ENCODE peak calls at places on chromosomes 4 and X, in four cellular contexts. W is HepG2, Q is A549, N is K562. E is an unnamed sample.
A peak's percentile ranks its signal among the peaks of the same experiment; 100 is the strongest.

GRCh38 chr4:138835833-138836521 is 179.6 kb upstream of the NOCT start:
- DNase-seq in Q (peak; percentile 3), W (peak; percentile 65), N (no peak), E (no peak)

GRCh38 chr4:113212613-113213012 is 163.2 kb downstream of the ANK2 start:
- DNase-seq in W (no peak), Q (no peak), N (no peak), E (no peak)

GRCh38 chr4:87078987-87079469 is 141.4 kb downstream of the KLHL8 start:
- DNase-seq in Q (no peak), W (no peak), N (no peak), E (no peak)

GRCh38 chrX:48939417-48940228 is 17.8 kb downstream of the OTUD5 start:
- DNase-seq in Q (no peak), N (no peak), W (no peak), E (peak; percentile 59)

GRCh38 chr4:19329077-19329476 is 922.6 kb upstream of the SLIT2 start:
- DNase-seq in W (no peak), Q (no peak), N (no peak), E (no peak)

GRCh38 chr4:144732584-144733130 is 86.7 kb downstream of the HHIP start:
- DNase-seq in W (no peak), N (no peak), Q (no peak), E (no peak)

GRCh38 chrX:71652405-71652804 is 14.9 kb upstream of the LOC101059915 start:
- DNase-seq in Q (peak; percentile 61), N (peak; percentile 42), W (peak; percentile 31), E (no peak)

GRCh38 chr4:48332661-48333060 is 8.7 kb upstream of the SLAIN2 start:
- DNase-seq in N (no peak), W (no peak), Q (no peak), E (no peak)

GRCh38 chrX:53479295-53479694 is 45.1 kb upstream of the HSD17B10 start:
- DNase-seq in W (no peak), Q (peak; percentile 21), N (peak; percentile 40), E (no peak)

GRCh38 chr4:141643557-141643956 is 7.2 kb downstream of the IL15 start:
- DNase-seq in N (no peak), Q (peak; percentile 57), W (no peak), E (no peak)

GRCh38 chr4:102321260-102321991 is 23.9 kb downstream of the SLC39A8 start:
- DNase-seq in N (no peak), W (no peak), Q (no peak), E (peak; percentile 63)

GRCh38 chr4:26086621-26087068 is 172.6 kb downstream of the SMIM20 start:
- DNase-seq in N (no peak), Q (no peak), W (no peak), E (no peak)

GRCh38 chr4:102787096-102787867 is 26.5 kb upstream of the MANBA start:
- DNase-seq in W (no peak), Q (peak; percentile 16), N (no peak), E (no peak)

GRCh38 chr4:16250665-16251365 is 24.5 kb upstream of the TAPT1 start:
- DNase-seq in W (peak; percentile 97), Q (peak; percentile 65), N (no peak), E (no peak)

GRCh38 chrX:255923-256331 is 25.3 kb upstream of the PLCXD1 start:
- DNase-seq in Q (peak; percentile 1), W (no peak), N (no peak), E (no peak)

GRCh38 chr4:101693842-101694398 is 96.6 kb upstream of the BANK1 start:
- DNase-seq in N (no peak), Q (peak; percentile 14), W (no peak), E (no peak)

GRCh38 chr4:104906274-104906673 is 240.4 kb upstream of the TET2 start:
- DNase-seq in Q (no peak), N (no peak), W (no peak), E (no peak)

GRCh38 chr4:108030332-108030731 is 40.6 kb downstream of the HADH start:
- DNase-seq in N (peak; percentile 41), W (peak; percentile 30), Q (peak; percentile 41), E (no peak)

GRCh38 chr4:95085118-95085833 is 327.5 kb downstream of the BMPR1B start:
- DNase-seq in N (no peak), Q (peak; percentile 81), W (no peak), E (no peak)

GRCh38 chr4:15370296-15370695 is 57.5 kb upstream of the C1QTNF7 start:
- DNase-seq in Q (no peak), W (no peak), N (no peak), E (no peak)

GRCh38 chr4:119011607-119011988 is 122.9 kb downstream of the SYNPO2 start:
- DNase-seq in W (no peak), Q (no peak), N (no peak), E (no peak)

GRCh38 chr4:136927172-136927571 is 605.1 kb downstream of the PCDH18 start:
- DNase-seq in N (no peak), Q (peak; percentile 25), W (no peak), E (no peak)

GRCh38 chr4:91325495-91325894 is 978.3 kb upstream of the GRID2 start:
- DNase-seq in Q (no peak), W (no peak), N (no peak), E (no peak)

GRCh38 chrX:100353326-100353725 is 56.7 kb downstream of the PCDH19 start:
- DNase-seq in N (no peak), W (no peak), Q (no peak), E (no peak)

GRCh38 chr4:142475663-142476062 is 370.4 kb downstream of the INPP4B start:
- DNase-seq in Q (peak; percentile 63), N (no peak), W (no peak), E (no peak)

GRCh38 chrX:79443121-79443520 is 76.0 kb upstream of the ITM2A start:
- DNase-seq in N (no peak), Q (no peak), W (no peak), E (no peak)

GRCh38 chr4:152485726-152486276 is 50.1 kb downstream of the FBXW7 start:
- DNase-seq in Q (peak; percentile 91), W (peak; percentile 97), N (no peak), E (peak; percentile 86)

GRCh38 chr4:128285085-128286023 is 2.3 kb downstream of the PGRMC2 start:
- DNase-seq in N (no peak), W (peak; percentile 82), Q (peak; percentile 45), E (no peak)

GRCh38 chrX:154661200-154661599 is 7.8 kb upstream of the CTAG2 start:
- DNase-seq in N (no peak), Q (no peak), W (no peak), E (no peak)

GRCh38 chrX:7841084-7841805 is 1.7 kb upstream of the VCX start:
- DNase-seq in W (no peak), N (no peak), Q (no peak), E (no peak)

GRCh38 chr4:1720163-1720983 is 750 bp downstream of the TMEM129 start:
- DNase-seq in W (no peak), Q (no peak), N (peak; percentile 60), E (no peak)

GRCh38 chr4:148034821-148035220 is 302.9 kb downstream of the ARHGAP10 start:
- DNase-seq in N (no peak), W (no peak), Q (no peak), E (no peak)

GRCh38 chrX:28408017-28408723 is 179.1 kb upstream of the IL1RAPL1 start:
- DNase-seq in W (no peak), N (no peak), Q (no peak), E (no peak)

GRCh38 chr4:80986021-80986420 is 44.5 kb upstream of the BMP3 start:
- DNase-seq in N (no peak), Q (no peak), W (no peak), E (no peak)

GRCh38 chr4:80990851-80991250 is 39.7 kb upstream of the BMP3 start:
- DNase-seq in W (no peak), N (no peak), Q (no peak), E (no peak)

GRCh38 chr4:80989921-80990544 is 40.5 kb upstream of the BMP3 start:
- DNase-seq in W (peak; percentile 40), Q (peak; percentile 59), N (peak; percentile 22), E (peak; percentile 26)
- TF ChIP-seq CHD4 in W (no peak), Q (no peak), N (no peak), E (no peak)

GRCh38 chrX:41692162-41692749 is 3.5 kb downstream of the GPR34 start:
- DNase-seq in Q (no peak), N (no peak), W (no peak), E (no peak)

GRCh38 chrX:41689711-41690110 is 938 bp downstream of the GPR34 start:
- DNase-seq in N (no peak), W (no peak), Q (no peak), E (no peak)

GRCh38 chrX:41686788-41687187 is 2.0 kb upstream of the GPR34 start:
- DNase-seq in W (no peak), Q (no peak), N (no peak), E (no peak)

GRCh38 chrX:41688154-41688553 is 619 bp upstream of the GPR34 start:
- DNase-seq in N (no peak), W (no peak), Q (no peak), E (no peak)

DNA sequence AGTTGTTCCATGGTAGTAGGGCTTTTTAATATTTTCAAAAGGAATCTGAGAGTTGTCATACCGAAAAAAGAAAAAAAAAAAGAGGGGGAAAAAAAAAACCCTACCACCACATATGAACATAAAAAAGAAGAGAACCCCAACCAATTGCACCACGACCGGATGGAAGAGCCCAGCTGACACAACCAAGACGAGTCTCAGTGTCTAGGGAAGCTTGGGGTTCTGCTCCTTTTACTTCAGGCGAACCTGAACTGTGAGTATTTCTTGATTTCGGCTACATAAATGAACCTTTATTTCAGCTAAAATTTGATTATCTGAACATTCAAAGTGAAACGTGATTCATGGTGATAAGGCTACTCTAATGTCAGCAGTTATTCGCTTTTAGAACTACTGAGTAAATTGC is at the start of gene GPR34:
- DNase-seq in Q (no peak), W (no peak), N (no peak), E (no peak)
- TF ChIP-seq CHD4 in Q (no peak), W (no peak), N (no peak), E (no peak)

GRCh38 chr4:88963817-88964216 is 93.2 kb downstream of the FAM13A start:
- DNase-seq in N (no peak), Q (peak; percentile 17), W (no peak), E (no peak)
- TF ChIP-seq CHD4 in N (no peak), Q (no peak), W (no peak), E (no peak)

GRCh38 chr4:27217261-27217769 is 356.7 kb downstream of the STIM2 start:
- DNase-seq in W (no peak), Q (no peak), N (no peak), E (no peak)

GRCh38 chr4:27215421-27215820 is 354.8 kb downstream of the STIM2 start:
- DNase-seq in Q (no peak), W (no peak), N (no peak), E (no peak)

DNA sequence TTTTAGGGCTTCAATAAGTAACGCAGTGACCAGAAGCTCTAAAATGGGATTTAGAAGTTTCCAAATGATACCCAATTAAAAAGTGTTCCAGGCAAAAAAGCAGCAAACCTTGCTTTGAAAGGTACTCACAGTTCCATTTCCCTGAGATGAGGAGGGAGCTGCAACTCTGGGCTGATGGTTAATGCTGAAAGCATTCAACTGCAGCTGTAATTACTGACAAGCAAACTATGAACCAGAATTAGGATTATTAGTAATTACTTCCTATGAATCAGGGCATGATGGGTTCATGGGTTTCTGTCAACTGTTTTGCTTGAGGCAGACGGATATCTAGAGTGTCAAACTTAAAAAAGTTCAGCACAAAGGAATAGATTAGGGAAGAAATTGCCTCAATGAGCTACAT is 357.4 kb downstream of the STIM2 start:
- DNase-seq in N (no peak), Q (no peak), W (no peak), E (no peak)
- TF ChIP-seq CHD4 in N (no peak), Q (no peak), W (no peak), E (no peak)

GRCh38 chrX:44012484-44013096 is 39.4 kb upstream of the NDP start:
- DNase-seq in Q (peak; percentile 77), W (no peak), N (no peak), E (no peak)
- TF ChIP-seq CHD4 in Q (no peak), W (no peak), N (no peak), E (no peak)